ENCODE peak calls at places on chromosomes 6 and 20, in four cellular contexts. Y is mucosa of gallbladder, O is left ventricle myocardium superior, C is heart left ventricle. J is an unnamed sample.

GRCh38 chr6:1970151-1970561 is 275.2 kb downstream of the GMDS start:
- DNase-seq in C (no peak), O (no peak), Y (no peak), J (no peak)

GRCh38 chr20:19423097-19423891 is 210.9 kb downstream of the SLC24A3 start:
- DNase-seq in O (no peak), Y (no peak), C (no peak), J (no peak)

GRCh38 chr6:170269873-170270541 is 20.9 kb downstream of the DLL1 start:
- DNase-seq in O (peak), C (peak), Y (no peak), J (no peak)

GRCh38 chr6:30686908-30687658 is 638 bp upstream of the PPP1R18 start:
- DNase-seq in O (peak), C (peak), Y (peak), J (peak)

GRCh38 chr6:129251669-129252376 is 368.9 kb downstream of the LAMA2 start:
- DNase-seq in Y (peak), O (no peak), C (no peak), J (peak)

GRCh38 chr20:64102647-64103354 is 4.6 kb downstream of the NPBWR2 start:
- DNase-seq in Y (no peak), O (peak), C (peak), J (no peak)

GRCh38 chr6:14002176-14002947 is 77.6 kb downstream of the RNF182 start:
- DNase-seq in Y (no peak), C (no peak), O (no peak), J (no peak)

GRCh38 chr6:33105916-33106871 is 30.4 kb downstream of the HLA-DPB1 start:
- DNase-seq in O (no peak), Y (no peak), C (no peak), J (no peak)

GRCh38 chr6:69894578-69895347 is 28.4 kb downstream of the COL19A1 start:
- DNase-seq in C (no peak), Y (no peak), O (no peak), J (no peak)

GRCh38 chr6:31710490-31711219 is 4.0 kb downstream of the LY6G6F start:
- DNase-seq in Y (no peak), C (no peak), O (no peak), J (no peak)

GRCh38 chr6:5525209-5525608 is 263.9 kb downstream of the FARS2 start:
- DNase-seq in O (no peak), Y (no peak), C (no peak), J (no peak)

J was measured in adrenal gland.